ENCODE peak calls at places on chromosomes 3 and 15, in ten cellular contexts. F is left cardiac atrium; L is brain microvascular endothelial cell; Z is fibroblast of villous mesenchyme; B is fibroblast of the conjunctiva; J is HFF-Myc; S is activated CD8-positive, alpha-beta memory T cell treated with anti-CD3 and anti-CD28 coated beads for 48 hours; D is naive thymus-derived CD8-positive, alpha-beta T cell; K is NCI-H524; Q is kidney tubule cell. O is an unnamed sample.

GRCh38 chr3:149603126-149604074 is 54.4 kb downstream of the WWTR1 start:
- DNase-seq in J (no peak), S (no peak), K (no peak), L (peak; percentile 75), Q (peak; percentile 81), F (no peak), Z (no peak), B (no peak), D (no peak), O (no peak)

GRCh38 chr3:195729476-195729875 is 8.7 kb downstream of the MUC20 start:
- DNase-seq in Z (no peak), J (no peak), B (no peak), F (no peak), D (no peak), K (no peak), Q (no peak), S (no peak), L (no peak), O (no peak)

GRCh38 chr3:132545471-132545870 is 51.6 kb upstream of the ACKR4 start:
- DNase-seq in Q (no peak), L (no peak), F (no peak), J (no peak), B (no peak), S (no peak), K (no peak), D (no peak), Z (no peak), O (no peak)

GRCh38 chr3:128076783-128077624 is 24.8 kb downstream of the SEC61A1 start:
- DNase-seq in S (no peak), B (no peak), F (peak; percentile 62), D (no peak), Q (no peak), L (no peak), Z (peak; percentile 34), J (no peak), K (no peak), O (peak; percentile 35)

GRCh38 chr15:38745611-38746010 is 181.0 kb upstream of the RASGRP1 start:
- DNase-seq in D (no peak), J (no peak), F (no peak), Z (no peak), K (no peak), B (no peak), S (no peak), Q (no peak), L (no peak), O (no peak)

GRCh38 chr3:151445283-151446001 is 15.4 kb downstream of the IGSF10 start:
- DNase-seq in F (peak; percentile 38), K (no peak), Z (peak; percentile 34), J (peak; percentile 70), L (peak; percentile 47), D (no peak), Q (peak; percentile 55), S (no peak), B (peak; percentile 81), O (no peak)

GRCh38 chr15:77035999-77036471 is 34.9 kb downstream of the TSPAN3 start:
- DNase-seq in K (no peak), J (no peak), D (no peak), B (no peak), F (no peak), S (no peak), L (no peak), Q (no peak), Z (no peak), O (no peak)

GRCh38 chr15:89105147-89105546 is 16.9 kb downstream of the ABHD2 start:
- DNase-seq in L (peak; percentile 87), Z (peak; percentile 98), J (peak; percentile 81), F (no peak), S (no peak), B (peak; percentile 78), Q (peak; percentile 87), D (no peak), K (no peak), O (no peak)

GRCh38 chr3:141384157-141384556 is 15.9 kb downstream of the ZBTB38 start:
- DNase-seq in B (no peak), S (no peak), J (no peak), K (no peak), Q (no peak), Z (no peak), L (no peak), D (no peak), F (no peak), O (no peak)

GRCh38 chr3:102226463-102226862 is 208.4 kb upstream of the ZPLD1 start:
- DNase-seq in D (no peak), S (no peak), F (no peak), B (no peak), J (no peak), Z (no peak), K (no peak), Q (no peak), L (no peak), O (no peak)

GRCh38 chr15:72285927-72286516 is 13.7 kb upstream of the PARP6 start:
- DNase-seq in L (no peak), D (peak; percentile 30), F (no peak), S (no peak), Z (peak; percentile 34), K (peak; percentile 51), Q (no peak), J (no peak), B (peak; percentile 9), O (peak; percentile 41)

GRCh38 chr15:52678468-52679231 is 538 bp downstream of the ATOSA start:
- DNase-seq in Z (peak; percentile 60), Q (peak; percentile 61), L (peak; percentile 44), D (peak; percentile 63), F (peak; percentile 73), B (no peak), J (no peak), K (peak; percentile 49), S (peak; percentile 15), O (peak; percentile 42)

GRCh38 chr3:55198554-55198953 is 270.7 kb upstream of the LRTM1 start:
- DNase-seq in B (no peak), L (peak; percentile 87), F (no peak), D (no peak), J (peak; percentile 35), Z (peak; percentile 95), Q (peak; percentile 87), S (no peak), K (no peak), O (peak; percentile 93)

GRCh38 chr3:193016437-193016887 is 98.8 kb upstream of the MB21D2 start:
- DNase-seq in S (no peak), L (no peak), K (no peak), B (no peak), D (no peak), Z (no peak), J (no peak), Q (peak; percentile 26), F (peak; percentile 43), O (no peak)

GRCh38 chr15:90774731-90775521 is 57.8 kb downstream of the BLM start:
- DNase-seq in F (no peak), D (no peak), J (peak; percentile 42), S (no peak), L (peak; percentile 64), Z (peak; percentile 17), K (no peak), B (no peak), Q (peak; percentile 96), O (peak; percentile 13)

GRCh38 chr15:38213392-38213791 is 39.2 kb upstream of the SPRED1 start:
- DNase-seq in Z (no peak), J (no peak), L (no peak), S (no peak), F (no peak), B (no peak), K (no peak), Q (no peak), D (no peak), O (no peak)

GRCh38 chr3:31636693-31637442 is 104.1 kb downstream of the STT3B start:
- DNase-seq in Q (no peak), F (no peak), Z (no peak), B (no peak), K (no peak), L (no peak), J (no peak), S (no peak), D (no peak), O (no peak)

GRCh38 chr3:184524981-184525336 is 36.6 kb upstream of the EPHB3 start:
- DNase-seq in L (no peak), K (no peak), D (no peak), F (no peak), J (no peak), Z (no peak), S (no peak), B (no peak), Q (no peak), O (no peak)

GRCh38 chr3:188948658-188949400 is 222.9 kb upstream of the TPRG1 start:
- DNase-seq in B (peak; percentile 92), K (no peak), Z (peak; percentile 96), J (peak; percentile 81), Q (peak; percentile 93), S (no peak), F (peak; percentile 45), L (peak; percentile 93), D (no peak), O (peak; percentile 36)

GRCh38 chr3:113736548-113737089 is 9.4 kb downstream of the NAA50 start:
- DNase-seq in D (no peak), Q (peak; percentile 56), K (peak; percentile 74), L (peak; percentile 28), F (no peak), J (peak; percentile 50), S (no peak), Z (peak; percentile 83), B (peak; percentile 69), O (peak; percentile 46)

GRCh38 chr15:100222349-100222715 is 119.4 kb downstream of the ADAMTS17 start:
- DNase-seq in K (no peak), S (no peak), Q (no peak), Z (no peak), J (no peak), D (no peak), B (no peak), L (no peak), F (no peak), O (no peak)

GRCh38 chr3:187698499-187699399 is 3.6 kb downstream of the RTP2 start:
- DNase-seq in B (no peak), Z (no peak), D (no peak), J (no peak), F (no peak), L (no peak), K (no peak), Q (no peak), S (no peak), O (no peak)

GRCh38 chr3:190701096-190701532 is 161.4 kb downstream of the GMNC start:
- DNase-seq in D (no peak), J (peak; percentile 2), K (peak; percentile 77), S (no peak), B (peak; percentile 10), Q (peak; percentile 73), L (peak; percentile 52), F (no peak), Z (peak; percentile 53), O (peak; percentile 80)

GRCh38 chr15:37921527-37922385 is 12.7 kb upstream of the TMCO5A start:
- DNase-seq in Z (no peak), S (no peak), B (no peak), K (no peak), J (no peak), Q (peak; percentile 25), F (no peak), D (no peak), L (peak; percentile 9), O (no peak)

GRCh38 chr3:53776494-53777101 is 69.6 kb downstream of the CHDH start:
- DNase-seq in D (no peak), L (no peak), S (no peak), F (no peak), J (no peak), Q (no peak), K (no peak), B (no peak), Z (peak; percentile 6), O (peak; percentile 49)

GRCh38 chr3:78871048-78871447 is 896.8 kb downstream of the ROBO1 start:
- DNase-seq in Q (peak; percentile 9), D (no peak), S (no peak), J (no peak), B (no peak), Z (no peak), F (no peak), L (no peak), K (no peak), O (no peak)

GRCh38 chr15:74541494-74542191 is 623 bp downstream of the ARID3B start:
- DNase-seq in Q (peak; percentile 82), Z (peak; percentile 41), S (peak; percentile 45), K (peak; percentile 77), L (peak; percentile 49), D (peak; percentile 37), F (peak; percentile 32), J (no peak), B (no peak), O (peak; percentile 80)

GRCh38 chr3:72154391-72155300 is 369.7 kb upstream of the PROK2 start:
- DNase-seq in B (no peak), K (peak; percentile 35), J (no peak), Z (peak; percentile 68), Q (no peak), L (no peak), S (no peak), F (no peak), D (no peak), O (peak; percentile 98)